ENCODE peak calls at places on chromosome 15, in five cellular contexts. I is endothelial cell of umbilical vein, S is K562, F is A549, P is HepG2. Q is an unnamed sample.

GRCh38 chr15:71705151-71705550 is 105.2 kb upstream of the NR2E3 start:
- DNase-seq in S (no peak), I (no peak), F (no peak), P (no peak), Q (no peak)

GRCh38 chr15:46091860-46092450 is 457.1 kb downstream of the SQOR start:
- DNase-seq in S (peak), F (peak), I (peak), P (peak), Q (peak)

GRCh38 chr15:68307131-68307928 is 29.8 kb downstream of the FEM1B start:
- DNase-seq in I (no peak), F (no peak), S (no peak), P (no peak), Q (no peak)

GRCh38 chr15:99951471-99951870 is 218.2 kb upstream of the LYSMD4 start:
- DNase-seq in P (no peak), F (no peak), S (no peak), I (no peak), Q (no peak)

GRCh38 chr15:66729339-66729951 is 27.4 kb downstream of the SMAD6 start:
- DNase-seq in I (peak), S (no peak), P (no peak), F (no peak), Q (no peak)

GRCh38 chr15:88913017-88913849 is at the start of gene MFGE8:
- DNase-seq in P (peak), S (peak), F (peak), I (peak), Q (peak)

GRCh38 chr15:67199881-67200763 is 54.3 kb downstream of the AAGAB start:
- DNase-seq in I (no peak), S (no peak), P (no peak), F (no peak), Q (no peak)

GRCh38 chr15:43186003-43186353 is 775 bp downstream of the CCNDBP1 start:
- DNase-seq in P (no peak), I (no peak), S (no peak), F (peak), Q (no peak)

GRCh38 chr15:45664451-45664850 is 29.6 kb downstream of the SQOR start:
- DNase-seq in I (no peak), F (no peak), S (no peak), P (no peak), Q (peak)

GRCh38 chr15:61151791-61152190 is 77.3 kb downstream of the RORA start:
- DNase-seq in S (no peak), I (no peak), F (no peak), P (no peak), Q (no peak)

GRCh38 chr15:58487041-58487723 is 55.4 kb downstream of the LIPC start:
- DNase-seq in I (no peak), S (no peak), F (no peak), P (no peak), Q (no peak)

GRCh38 chr15:87167055-87167454 is 1087.4 kb downstream of the AGBL1 start:
- DNase-seq in I (no peak), S (no peak), P (no peak), F (no peak), Q (no peak)

GRCh38 chr15:48978638-48979037 is 14.9 kb upstream of the SHC4 start:
- DNase-seq in I (no peak), S (no peak), P (no peak), F (no peak), Q (no peak)

GRCh38 chr15:71043373-71043772 is 71.9 kb upstream of the THSD4 start:
- DNase-seq in F (peak), S (no peak), I (no peak), P (no peak), Q (no peak)

GRCh38 chr15:25332306-25332705 is 106.5 kb downstream of the UBE3A start:
- DNase-seq in P (no peak), F (no peak), S (no peak), I (no peak), Q (no peak)

GRCh38 chr15:57415559-57415958 is 39.3 kb downstream of the CGNL1 start:
- DNase-seq in I (no peak), S (no peak), F (no peak), P (no peak), Q (no peak)

GRCh38 chr15:62832231-62832630 is 210.3 kb upstream of the TPM1 start:
- DNase-seq in P (no peak), I (no peak), S (no peak), F (no peak), Q (no peak)

GRCh38 chr15:74397239-74398068 is 30.0 kb upstream of the CYP11A1 start:
- DNase-seq in F (no peak), P (no peak), S (no peak), I (no peak), Q (peak)

GRCh38 chr15:52660192-52660591 is 19.0 kb downstream of the ATOSA start:
- DNase-seq in P (no peak), S (no peak), F (no peak), I (no peak), Q (no peak)

GRCh38 chr15:43908641-43909040 is 81.8 kb downstream of the WDR76 start:
- DNase-seq in I (no peak), P (no peak), S (no peak), F (no peak), Q (no peak)

GRCh38 chr15:40038267-40038653 is 721 bp downstream of the SRP14 start:
- DNase-seq in S (no peak), I (peak), F (no peak), P (no peak), Q (peak)

GRCh38 chr15:69854521-69855171 is 243.1 kb downstream of the TLE3 start:
- DNase-seq in F (peak), S (no peak), I (peak), P (no peak), Q (no peak)

GRCh38 chr15:69855172-69855562 is 242.6 kb downstream of the TLE3 start:
- DNase-seq in I (no peak), S (no peak), P (no peak), F (no peak), Q (no peak)

GRCh38 chr15:69855601-69856000 is 242.1 kb downstream of the TLE3 start:
- DNase-seq in I (no peak), F (no peak), P (no peak), S (no peak), Q (peak)

GRCh38 chr15:69853572-69853971 is 244.1 kb downstream of the TLE3 start:
- DNase-seq in I (no peak), F (peak), S (no peak), P (no peak), Q (no peak)

DNA sequence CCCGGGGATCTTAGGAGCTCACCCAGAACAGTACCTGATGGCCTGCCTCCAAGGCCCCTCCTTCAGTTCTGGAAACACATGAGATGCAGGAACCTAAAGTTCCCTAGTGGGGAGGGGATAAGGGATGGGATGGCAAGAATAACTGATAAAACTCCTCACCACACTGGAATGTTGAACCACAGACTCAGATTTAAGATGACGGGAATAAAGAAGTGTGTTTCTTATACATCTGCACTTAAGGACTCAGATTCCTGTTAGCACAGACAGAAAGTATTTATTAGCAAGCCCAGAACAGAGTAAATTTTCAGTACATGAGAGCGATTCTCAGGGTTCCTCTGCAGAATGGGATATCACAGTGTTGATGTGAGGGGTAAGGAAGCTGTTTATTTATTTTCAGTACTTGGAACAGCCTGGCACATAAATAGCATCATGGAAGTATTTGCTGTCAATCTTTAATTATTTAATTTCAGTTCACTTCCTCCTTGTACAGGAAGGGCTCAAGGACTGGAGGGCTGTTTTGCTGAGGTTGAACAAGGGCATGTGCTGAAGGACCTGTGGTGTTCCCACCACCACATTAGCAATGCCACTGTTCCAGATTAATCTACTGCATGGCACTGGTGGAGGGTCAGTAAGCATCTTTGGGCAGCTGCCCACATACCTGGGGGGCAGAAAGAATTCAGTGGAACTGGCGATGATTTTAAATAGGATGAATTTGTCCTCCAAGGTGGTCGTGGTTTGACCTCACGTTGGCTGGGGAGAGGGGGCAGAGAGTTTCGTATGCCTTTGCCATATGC is 245.0 kb downstream of the TLE3 start:
- DNase-seq in S (no peak), I (no peak), P (no peak), F (no peak), Q (no peak)
- TF ChIP-seq MYC in S (no peak), I (no peak), P (no peak), F (no peak), Q (no peak)

GRCh38 chr15:98684441-98684840 is 36.1 kb downstream of the IGF1R start:
- DNase-seq in S (no peak), I (no peak), F (no peak), P (no peak), Q (peak)
- TF ChIP-seq MAX in S (no peak), I (no peak), F (no peak), P (no peak), Q (no peak)

DNA sequence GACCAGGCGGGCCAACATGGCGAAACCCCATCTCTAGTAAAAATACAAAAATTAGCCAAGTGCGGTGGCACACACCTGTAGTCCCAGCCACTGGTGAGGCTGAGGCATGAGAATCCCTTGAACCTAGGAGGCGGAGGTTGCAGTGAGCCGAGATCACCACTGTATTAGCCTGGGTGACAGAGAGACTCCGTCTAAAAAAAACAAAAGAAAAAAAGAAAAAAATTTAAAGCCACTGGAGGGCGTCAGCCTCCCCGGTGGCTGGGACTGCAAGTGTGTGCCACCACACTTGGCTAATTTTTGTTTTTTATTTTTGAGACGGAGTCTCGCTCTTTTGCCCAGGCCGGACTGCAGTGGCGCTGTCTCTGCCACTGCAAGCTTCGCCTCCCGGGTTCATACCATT is 7.9 kb downstream of the RTF1 start:
- DNase-seq in I (no peak), P (no peak), F (peak), S (no peak), Q (peak)
- H3K4me3 ChIP-seq in I (no peak), P (no peak), F (no peak), S (no peak), Q (no peak)

DNA sequence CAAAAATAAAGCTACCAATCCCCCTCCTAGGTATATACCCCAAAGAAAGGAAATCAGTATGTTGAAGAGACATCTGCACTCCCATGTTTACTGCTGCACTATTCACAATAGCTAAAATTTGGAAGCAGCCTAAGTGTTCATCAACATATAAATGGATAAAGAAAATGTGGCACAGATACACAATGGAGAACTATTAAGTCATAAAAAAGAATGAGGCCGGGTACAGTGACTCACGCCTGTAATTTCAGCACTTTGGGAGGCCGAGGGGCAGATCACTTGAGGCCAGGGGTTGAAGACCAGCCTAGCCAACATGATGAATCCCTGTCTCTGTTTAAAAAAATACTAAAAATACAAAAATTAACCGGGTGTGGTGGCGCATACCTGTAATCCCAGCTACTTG is 10.0 kb upstream of the PTPN9 start:
- DNase-seq in P (no peak), F (no peak), I (no peak), S (no peak), Q (no peak)
- TF ChIP-seq MYC in P (no peak), F (no peak), I (no peak), S (no peak), Q (no peak)